ENCODE peak calls at places on chromosome 11, in nine cellular contexts. R is lower lobe of right lung; V is CD8-positive, alpha-beta memory T cell; O is uterus; Q is heart left ventricle; P is CD8-positive, alpha-beta T cell; Z is NT2/D1; U is spleen; I is iPS DF 6.9. S is an unnamed sample. For H3K9me3, the result is how much of the 10 kb centered on the place peaks cover.

GRCh38 chr11:124745835-124746620 is 6.0 kb downstream of the VSIG2 start:
- DNase-seq in R (no peak), Z (no peak), Q (no peak), U (peak), O (no peak), V (no peak), I (no peak), P (peak), S (no peak)

GRCh38 chr11:124892750-124893454 is 4.8 kb downstream of the ROBO4 start:
- DNase-seq in V (no peak), O (no peak), P (peak), Z (no peak), R (no peak), Q (no peak), I (no peak), U (no peak), S (no peak)

GRCh38 chr11:126880872-126881271 is 119.7 kb downstream of the KIRREL3 start:
- DNase-seq in U (no peak), P (no peak), Z (no peak), O (no peak), Q (no peak), R (no peak), V (no peak), I (no peak), S (no peak)

GRCh38 chr11:14454861-14455632 is 44.6 kb downstream of the COPB1 start:
- DNase-seq in Q (no peak), R (no peak), V (no peak), Z (no peak), O (no peak), P (no peak), I (no peak), U (no peak), S (no peak)

GRCh38 chr11:129856036-129856435 is 39.3 kb downstream of the NFRKB start:
- DNase-seq in V (no peak), U (no peak), Q (no peak), O (no peak), Z (no peak), I (no peak), P (no peak), R (no peak), S (no peak)

GRCh38 chr11:80822248-80822647 is 1381.4 kb upstream of the TENM4 start:
- DNase-seq in I (no peak), O (no peak), R (no peak), Z (no peak), P (no peak), Q (no peak), U (no peak), V (no peak), S (no peak)

GRCh38 chr11:11779975-11780374 is 61.8 kb upstream of the USP47 start:
- DNase-seq in I (no peak), Q (no peak), U (no peak), P (no peak), O (no peak), R (no peak), V (no peak), Z (no peak), S (no peak)

GRCh38 chr11:33699515-33700424 is 856 bp downstream of the C11orf91 start:
- DNase-seq in P (no peak), O (peak), U (no peak), R (peak), Q (peak), V (no peak), Z (no peak), I (no peak), S (no peak)

GRCh38 chr11:18144243-18144642 is 11.9 kb downstream of the MRGPRX3 start:
- DNase-seq in I (no peak), P (no peak), U (no peak), Q (no peak), R (no peak), V (no peak), O (no peak), Z (no peak), S (no peak)

GRCh38 chr11:295351-296205 is 3.7 kb downstream of the IFITM5 start:
- DNase-seq in Z (no peak), I (no peak), P (no peak), R (peak), U (peak), Q (peak), V (no peak), O (no peak), S (peak)

GRCh38 chr11:47182380-47182779 is 3.9 kb downstream of the PACSIN3 start:
- DNase-seq in R (no peak), V (no peak), P (no peak), O (no peak), Q (no peak), I (no peak), U (no peak), Z (no peak), S (no peak)

GRCh38 chr11:116052603-116053537 is 548.7 kb upstream of the CADM1 start:
- DNase-seq in U (no peak), P (no peak), O (peak), V (no peak), I (no peak), R (no peak), Q (no peak), Z (no peak), S (no peak)

GRCh38 chr11:3217751-3218482 is 696 bp downstream of the MRGPRG start:
- DNase-seq in U (peak), O (peak), Z (no peak), R (peak), I (no peak), Q (peak), P (no peak), V (no peak), S (peak)

GRCh38 chr11:122139595-122139866 is 23.5 kb upstream of the BLID start:
- DNase-seq in P (no peak), I (no peak), R (no peak), O (no peak), V (no peak), U (no peak), Q (no peak), Z (no peak), S (no peak)

GRCh38 chr11:131664246-131664645 is 293.8 kb downstream of the NTM start:
- DNase-seq in U (no peak), O (no peak), R (no peak), I (no peak), Q (no peak), V (no peak), P (no peak), Z (no peak), S (no peak)

GRCh38 chr11:110156503-110156902 is 63.3 kb downstream of the ZC3H12C start:
- DNase-seq in I (no peak), Z (no peak), R (no peak), U (no peak), P (no peak), V (no peak), O (no peak), Q (no peak), S (no peak)

GRCh38 chr11:69376155-69377028 is 82.4 kb downstream of the MYEOV start:
- DNase-seq in I (no peak), V (no peak), R (no peak), Z (no peak), O (no peak), Q (no peak), P (no peak), U (no peak), S (no peak)

GRCh38 chr11:94868468-94868867 is 100.3 kb downstream of the AMOTL1 start:
- DNase-seq in V (no peak), Z (no peak), U (no peak), R (no peak), I (no peak), P (no peak), O (no peak), Q (no peak), S (no peak)

GRCh38 chr11:12042215-12042676 is 33.8 kb upstream of the DKK3 start:
- DNase-seq in I (no peak), P (peak), U (no peak), Z (no peak), R (no peak), O (no peak), V (no peak), Q (no peak), S (no peak)

GRCh38 chr11:35034401-35034800 is 104.6 kb upstream of the CD44 start:
- DNase-seq in P (no peak), I (no peak), R (no peak), O (no peak), U (no peak), V (no peak), Q (no peak), Z (no peak), S (no peak)

GRCh38 chr11:66967670-66968425 is 7.3 kb upstream of the C11orf86 start:
- DNase-seq in Z (no peak), O (peak), Q (peak), I (no peak), U (no peak), R (no peak), V (no peak), P (no peak), S (no peak)

GRCh38 chr11:119702261-119702591 is 26.8 kb downstream of the NECTIN1 start:
- DNase-seq in Q (no peak), U (no peak), R (no peak), P (no peak), O (no peak), Z (no peak), V (no peak), I (no peak), S (no peak)

GRCh38 chr11:47631473-47631872 is 10.9 kb downstream of the MTCH2 start:
- DNase-seq in I (no peak), Q (no peak), P (no peak), R (no peak), V (no peak), U (no peak), Z (no peak), O (no peak), S (no peak)

GRCh38 chr11:104704888-104705287 is 193.4 kb downstream of the CASP12 start:
- DNase-seq in O (no peak), R (no peak), P (no peak), I (no peak), V (no peak), Q (no peak), Z (no peak), U (no peak), S (no peak)

GRCh38 chr11:116772443-116773202 is at the start of gene BUD13:
- DNase-seq in R (peak), U (peak), Z (peak), O (peak), V (peak), I (peak), P (peak), Q (peak), S (peak)

GRCh38 chr11:2171531-2171930 is at the start of gene TH:
- DNase-seq in O (no peak), P (no peak), U (no peak), R (no peak), Z (no peak), V (no peak), I (no peak), Q (no peak), S (no peak)

GRCh38 chr11:54930930-54931329 is 224.3 kb downstream of the OR4A5 start:
- DNase-seq in R (no peak), Z (no peak), U (no peak), O (peak), I (no peak), V (no peak), Q (peak), P (no peak), S (no peak)
- H3K9me3 ChIP-seq in R (half or more), Z (half or more), U (half or more), O (under half), I (under half), V (under half), Q (half or more), P (under half), S (half or more)

GRCh38 chr11:134441706-134442105 is 29.7 kb upstream of the B3GAT1 start:
- DNase-seq in Q (no peak), V (no peak), I (no peak), U (no peak), O (no peak), P (no peak), Z (no peak), R (no peak), S (no peak)
- H3K9me3 ChIP-seq in Q (under half), V (under half), I (under half), U (under half), O (under half), P (under half), Z (under half), R (under half), S (under half)

GRCh38 chr11:97548280-97548679 is 1158.5 kb downstream of the JRKL start:
- DNase-seq in V (no peak), U (no peak), R (no peak), P (no peak), O (no peak), Q (no peak), Z (no peak), I (no peak), S (no peak)
- H3K9me3 ChIP-seq in V (under half), U (under half), R (under half), P (under half), O (under half), Q (under half), Z (under half), I (under half), S (under half)

DNA sequence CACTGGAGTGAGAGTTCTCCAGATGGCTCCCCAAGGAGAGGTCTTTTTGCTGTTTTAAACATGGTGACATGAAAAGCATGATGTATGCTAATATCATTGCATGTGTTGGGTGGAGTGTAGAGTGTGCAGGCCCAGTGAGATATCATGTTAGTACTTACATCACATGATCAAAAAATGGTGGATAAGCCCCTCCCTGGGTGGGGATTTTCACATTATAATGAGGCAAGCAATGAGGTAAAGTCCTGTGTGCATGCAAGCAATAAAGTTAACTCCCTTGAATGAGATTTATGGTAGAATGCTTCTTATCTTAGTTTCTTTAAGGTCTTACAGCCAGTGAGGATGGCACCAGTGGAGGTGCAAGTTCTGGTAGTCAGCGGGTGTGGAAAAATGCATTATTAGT is 8.5 kb downstream of the FAM111B start:
- DNase-seq in Q (no peak), Z (no peak), P (no peak), I (no peak), V (no peak), R (no peak), U (no peak), O (no peak), S (no peak)
- H3K9me3 ChIP-seq in Q (under half), Z (under half), P (under half), I (under half), V (under half), R (under half), U (under half), O (under half), S (under half)

DNA sequence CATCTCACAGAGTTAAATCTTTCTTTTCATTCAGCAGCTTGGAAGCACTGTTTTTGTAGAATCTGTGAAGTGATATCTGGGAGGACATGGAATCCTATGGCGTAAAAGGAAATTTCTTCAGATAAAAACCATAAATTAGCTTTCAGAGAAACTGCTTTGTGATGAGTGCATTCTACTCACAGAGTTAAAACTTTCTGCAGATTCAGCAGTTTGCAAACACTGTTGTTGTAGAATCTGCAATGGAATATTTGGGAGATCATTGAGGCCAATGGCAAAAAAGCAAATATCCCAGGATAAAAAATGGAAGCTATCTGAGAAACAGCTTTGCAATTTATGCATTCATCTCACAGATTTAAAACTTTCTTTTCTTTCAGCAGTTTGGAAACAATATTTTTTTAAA is 180.6 kb downstream of the OR4A47 start:
- DNase-seq in R (no peak), O (no peak), I (no peak), P (no peak), U (no peak), Z (no peak), Q (no peak), V (no peak), S (no peak)
- H3K9me3 ChIP-seq in R (under half), O (under half), I (under half), P (under half), U (half or more), Z (under half), Q (half or more), V (under half), S (under half)

DNA sequence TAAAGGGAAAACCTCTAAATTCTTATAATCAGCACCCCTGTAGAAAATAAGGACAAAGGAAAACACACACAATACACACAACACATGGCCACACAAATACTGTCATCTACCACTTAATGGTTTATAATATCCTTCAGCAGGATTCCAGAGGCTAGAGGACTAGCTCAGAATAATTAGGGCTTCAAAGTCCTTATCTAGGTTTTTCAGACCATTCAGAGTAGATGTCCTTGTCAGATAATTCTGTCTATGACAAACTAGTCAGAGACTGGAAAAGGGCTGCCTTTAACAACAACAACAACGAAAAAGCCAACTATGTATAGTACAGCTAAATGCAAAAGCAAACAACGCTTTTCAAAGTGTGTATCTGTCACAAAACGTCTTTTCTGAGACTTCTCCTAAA is 456.5 kb upstream of the CNTN5 start:
- DNase-seq in Z (no peak), Q (no peak), O (no peak), U (no peak), P (no peak), I (no peak), R (no peak), V (no peak), S (no peak)
- H3K9me3 ChIP-seq in Z (under half), Q (under half), O (under half), U (under half), P (under half), I (under half), R (under half), V (under half), S (under half)

DNA sequence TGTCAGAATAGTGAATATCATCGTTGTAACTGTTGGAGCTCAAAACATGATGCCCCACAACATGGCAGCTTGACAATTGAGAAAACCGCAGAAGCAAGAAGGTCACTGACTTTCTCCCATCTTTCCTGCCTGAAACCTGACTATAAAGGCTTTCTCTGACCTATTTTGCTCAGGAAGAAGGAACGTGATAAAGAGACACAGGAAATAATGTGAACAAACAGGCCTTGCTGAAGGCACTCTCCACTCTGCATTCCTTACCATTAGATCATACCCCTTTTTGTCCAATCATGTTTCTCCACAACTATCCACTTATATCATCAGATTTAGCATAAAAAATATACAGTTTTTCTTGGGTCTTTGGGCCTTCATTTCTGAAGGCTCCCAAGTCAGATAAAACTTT is 916.8 kb downstream of the METTL15 start:
- DNase-seq in U (no peak), R (no peak), O (no peak), Z (no peak), V (no peak), I (no peak), Q (no peak), P (no peak), S (no peak)
- H3K9me3 ChIP-seq in U (under half), R (under half), O (under half), Z (under half), V (under half), I (under half), Q (under half), P (under half), S (under half)